ENCODE peak calls at places on chromosomes 6 and 20, in nine cellular contexts. I, P, X, U, A, E, N, M and T are unnamed samples.
A peak's percentile ranks its signal among the peaks of the same experiment; 100 is the strongest.

GRCh38 chr6:22078802-22079545 is 217.9 kb downstream of the PRL start:
- DNase-seq in I (no peak), P (no peak), X (no peak), U (no peak), A (no peak), E (no peak), N (no peak), M (no peak), T (no peak)

GRCh38 chr20:56422824-56423189 is 10.7 kb downstream of the CASS4 start:
- DNase-seq in I (no peak), P (no peak), X (peak; percentile 33), U (no peak), A (no peak), E (no peak), N (no peak), M (no peak), T (no peak)

GRCh38 chr6:39240155-39240757 is 11.0 kb upstream of the KCNK5 start:
- DNase-seq in I (no peak), P (no peak), X (no peak), U (no peak), A (no peak), E (no peak), N (no peak), M (peak; percentile 58), T (no peak)

GRCh38 chr6:108714774-108715414 is 133.3 kb upstream of the ARMC2 start:
- DNase-seq in I (peak; percentile 16), P (no peak), X (peak; percentile 42), U (no peak), A (no peak), E (no peak), N (peak; percentile 36), M (no peak), T (no peak)

GRCh38 chr20:2752631-2753455 is 47.6 kb downstream of the CPXM1 start:
- DNase-seq in I (peak; percentile 48), P (no peak), X (peak; percentile 30), U (peak; percentile 57), A (peak; percentile 90), E (peak; percentile 36), N (peak; percentile 50), M (no peak), T (no peak)

GRCh38 chr20:20668639-20669038 is 43.8 kb downstream of the RALGAPA2 start:
- DNase-seq in I (no peak), P (no peak), X (no peak), U (no peak), A (no peak), E (no peak), N (no peak), M (no peak), T (no peak)

GRCh38 chr20:34922654-34923381 is 32.8 kb downstream of the GSS start:
- DNase-seq in I (no peak), P (no peak), X (peak; percentile 83), U (no peak), A (peak; percentile 51), E (no peak), N (peak; percentile 86), M (peak; percentile 60), T (no peak)

GRCh38 chr6:167493310-167493709 is 168.4 kb downstream of the TTLL2 start:
- DNase-seq in I (no peak), P (no peak), X (no peak), U (no peak), A (no peak), E (no peak), N (no peak), M (no peak), T (no peak)